ENCODE peak calls at places on chromosomes 4 and X, in five cellular contexts. W is PC-3, E is iPS DF 6.9, P is tibial artery, G is aorta. X is an unnamed sample. For H3K4me1, the result is how much of the 10 kb centered on the place peaks cover.

GRCh38 chr4:122119739-122120138 is 32.4 kb upstream of the BLTP1 start:
- DNase-seq in W (no peak), E (no peak), P (no peak), G (no peak), X (no peak)

GRCh38 chr4:159884989-159885388 is 782.1 kb downstream of the RAPGEF2 start:
- DNase-seq in W (no peak), E (no peak), P (no peak), G (no peak), X (no peak)

GRCh38 chrX:63993936-63994335 is 208.9 kb upstream of the ARHGEF9 start:
- DNase-seq in W (no peak), E (no peak), P (no peak), G (no peak), X (no peak)

GRCh38 chrX:107979534-107979933 is 2.6 kb downstream of the TEX13B start:
- DNase-seq in W (no peak), E (no peak), P (no peak), G (no peak), X (no peak)

GRCh38 chr4:7103599-7104365 is 35.9 kb upstream of the GRPEL1 start:
- DNase-seq in W (no peak), E (no peak), P (peak), G (peak), X (no peak)

GRCh38 chr4:112280657-112281056 is 5.0 kb downstream of the TIFA start:
- DNase-seq in W (no peak), E (no peak), P (no peak), G (no peak), X (no peak)

GRCh38 chr4:138034871-138035270 is 207.3 kb downstream of the SLC7A11 start:
- DNase-seq in W (peak), E (no peak), P (no peak), G (no peak), X (no peak)

GRCh38 chr4:91963489-91963888 is 340.3 kb upstream of the GRID2 start:
- DNase-seq in W (peak), E (no peak), P (no peak), G (no peak), X (no peak)

GRCh38 chrX:74419861-74420193 is 1.5 kb upstream of the SLC16A2 start:
- DNase-seq in W (peak), E (no peak), P (no peak), G (no peak), X (no peak)

GRCh38 chr4:1009647-1010521 is 1.5 kb upstream of the FGFRL1 start:
- DNase-seq in W (peak), E (no peak), P (peak), G (peak), X (peak)

GRCh38 chrX:112779139-112779538 is 61.5 kb downstream of the AMOT start:
- DNase-seq in W (no peak), E (no peak), P (no peak), G (no peak), X (no peak)

DNA sequence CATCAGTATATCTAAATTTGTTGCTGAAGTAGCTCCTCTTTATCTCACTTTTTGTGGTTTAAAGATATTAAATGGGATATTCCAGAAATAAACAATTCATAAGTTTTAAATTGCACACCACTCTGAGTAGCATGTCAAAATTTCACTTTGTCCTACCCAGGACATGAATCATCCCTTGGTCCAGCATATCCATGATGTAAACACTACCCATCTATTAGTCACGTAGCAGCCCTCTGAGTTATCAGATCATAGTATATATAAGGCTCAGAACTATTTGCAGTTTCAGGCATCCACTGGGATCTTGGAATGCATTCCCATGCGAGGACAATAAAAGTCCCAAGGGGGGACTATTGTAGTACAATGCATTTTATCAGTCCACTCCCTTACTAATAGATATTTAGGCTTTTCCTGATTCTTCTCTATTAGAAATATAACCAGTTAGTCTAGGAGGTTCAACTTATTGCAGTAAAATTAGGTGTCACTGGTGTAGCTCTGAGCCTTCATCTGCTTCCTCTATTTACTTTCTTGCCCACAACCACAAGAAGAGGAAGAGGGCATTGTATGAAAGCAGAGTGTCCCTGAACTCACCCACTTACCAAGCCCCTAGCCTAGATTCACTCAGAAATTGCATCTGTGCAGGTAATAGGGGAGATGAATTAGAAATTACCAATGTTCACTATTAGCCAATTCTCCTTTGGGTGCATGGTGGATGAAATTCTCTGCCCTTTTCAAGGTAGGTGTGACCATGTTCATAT is 409.8 kb upstream of the GALNT7 start:
- DNase-seq in W (peak), E (no peak), P (no peak), G (no peak), X (no peak)
- H3K4me3 ChIP-seq in W (no peak), E (no peak), P (no peak), G (no peak), X (no peak)

DNA sequence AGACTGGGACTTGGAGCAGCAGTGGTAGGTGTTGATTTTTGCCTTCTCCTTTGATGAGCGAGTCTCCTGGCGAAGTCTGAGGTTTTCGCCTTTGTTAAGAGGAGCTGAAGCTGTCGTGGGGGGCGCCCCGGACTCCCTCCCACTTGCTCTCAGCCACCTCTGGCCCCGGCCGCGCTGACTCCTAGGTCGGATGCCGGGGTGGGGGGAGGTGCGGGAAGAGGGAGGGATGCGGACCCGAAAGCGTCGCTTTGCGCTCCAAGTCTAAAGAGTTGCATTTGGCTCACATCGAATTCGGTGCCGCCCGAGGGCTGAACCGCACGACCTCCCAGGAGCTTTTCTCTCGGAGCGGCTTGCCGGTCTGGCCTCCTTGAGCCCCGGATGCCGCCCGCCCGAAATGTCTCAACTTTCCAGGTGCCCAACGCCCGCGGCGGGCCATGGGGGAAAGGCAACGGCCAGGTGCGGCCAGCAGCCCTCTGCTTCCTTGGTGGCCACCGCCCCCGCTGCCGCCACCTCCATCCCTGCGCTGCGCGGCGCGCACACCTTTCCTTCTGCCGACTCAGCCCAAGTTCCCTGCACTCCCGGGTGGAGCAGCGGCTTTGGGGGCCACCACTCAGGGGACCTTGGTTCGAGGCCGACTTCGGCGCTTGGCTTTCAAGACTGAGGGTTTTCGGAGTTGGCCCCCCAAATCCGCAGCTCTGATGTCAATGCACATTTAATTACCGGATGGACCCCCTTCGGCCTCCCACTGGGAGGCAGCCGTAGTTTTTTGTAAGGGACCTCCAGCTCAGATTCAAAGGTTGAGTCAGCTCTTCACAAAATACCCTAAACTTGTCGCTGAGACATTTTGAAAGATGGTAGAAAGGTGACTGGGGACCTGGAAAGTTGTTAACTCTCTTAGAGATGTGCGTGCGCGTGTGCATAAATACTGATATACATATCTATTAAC is 977 bp downstream of the AFF2 start:
- DNase-seq in W (no peak), E (no peak), P (no peak), G (peak), X (no peak)
- H3K27ac ChIP-seq in W (no peak), E (no peak), P (no peak), G (no peak), X (no peak)

GRCh38 chrX:44908838-44909237 is 35.9 kb downstream of the KDM6A start:
- DNase-seq in W (no peak), E (no peak), P (no peak), G (no peak), X (no peak)

GRCh38 chrX:44914532-44915198 is 41.7 kb downstream of the KDM6A start:
- DNase-seq in W (no peak), E (no peak), P (no peak), G (no peak), X (no peak)

GRCh38 chrX:44915361-44915868 is 42.4 kb downstream of the KDM6A start:
- DNase-seq in W (no peak), E (no peak), P (no peak), G (no peak), X (no peak)

GRCh38 chrX:44918722-44919121 is 45.7 kb downstream of the KDM6A start:
- DNase-seq in W (peak), E (no peak), P (no peak), G (no peak), X (no peak)

GRCh38 chrX:44913656-44914531 is 40.9 kb downstream of the KDM6A start:
- DNase-seq in W (no peak), E (no peak), P (no peak), G (no peak), X (no peak)
- H3K4me1 ChIP-seq in W (under half), E (under half), P (under half), G (under half), X (under half)

GRCh38 chrX:55582447-55582846 is 40.8 kb upstream of the FOXR2 start:
- DNase-seq in W (no peak), E (no peak), P (no peak), G (no peak), X (no peak)

GRCh38 chrX:55579115-55579514 is 44.1 kb upstream of the FOXR2 start:
- DNase-seq in W (no peak), E (no peak), P (no peak), G (no peak), X (no peak)
- H3K4me3 ChIP-seq in W (no peak), E (no peak), P (no peak), G (no peak), X (no peak)

GRCh38 chrX:103782640-103783039 is 6.0 kb downstream of the PLP1 start:
- DNase-seq in W (no peak), E (no peak), P (no peak), G (no peak), X (no peak)
- H3K27ac ChIP-seq in W (no peak), E (no peak), P (no peak), G (no peak), X (no peak)

DNA sequence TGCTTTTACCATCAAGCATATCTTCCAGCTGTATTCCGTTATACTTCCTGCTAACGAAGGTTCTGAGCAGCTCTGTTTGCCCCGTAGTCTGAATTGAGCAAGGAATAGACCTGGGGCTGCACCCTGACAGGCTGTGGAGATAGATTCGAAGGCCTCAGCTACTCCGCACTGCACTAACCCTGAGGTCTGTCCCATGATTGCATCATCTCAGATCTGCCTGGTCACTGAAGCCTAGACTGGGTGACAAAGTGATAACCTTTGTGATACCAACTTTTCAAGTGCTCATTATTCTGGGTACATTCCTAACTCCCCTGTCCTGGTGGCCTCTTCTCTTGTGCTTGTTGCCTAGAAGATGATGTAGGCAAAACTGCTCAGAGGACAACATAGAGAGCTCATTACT is 29.9 kb upstream of the PGRMC1 start:
- DNase-seq in W (no peak), E (no peak), P (no peak), G (no peak), X (no peak)
- H3K4me1 ChIP-seq in W (under half), E (under half), P (under half), G (under half), X (under half)

GRCh38 chr4:153538408-153539057 is 72.4 kb downstream of the TMEM131L start:
- DNase-seq in W (no peak), E (no peak), P (peak), G (peak), X (no peak)
- H3K4me3 ChIP-seq in W (no peak), E (no peak), P (peak), G (no peak), X (no peak)

DNA sequence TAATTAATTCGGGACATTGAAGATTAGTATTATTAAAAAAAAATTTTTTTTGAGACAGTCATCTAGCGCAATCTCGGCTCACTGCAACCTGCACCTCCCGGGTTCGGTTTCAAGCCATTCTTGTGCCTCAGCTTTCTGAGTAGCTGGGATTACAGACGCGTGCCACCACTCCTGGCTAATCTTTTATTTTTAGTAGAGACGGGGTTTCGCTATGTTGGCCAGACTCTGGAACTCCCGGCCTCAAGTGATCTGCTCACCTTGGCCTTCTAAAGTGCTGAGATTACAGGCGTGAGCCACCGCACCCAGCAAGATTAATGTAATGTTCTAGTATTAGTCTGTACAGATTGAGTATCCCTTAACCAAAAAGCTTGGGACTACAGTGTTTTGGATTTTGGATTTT is 32.7 kb downstream of the REST start:
- DNase-seq in W (no peak), E (no peak), P (no peak), G (no peak), X (no peak)
- H3K27ac ChIP-seq in W (no peak), E (no peak), P (no peak), G (no peak), X (no peak)

GRCh38 chrX:20217906-20218305 is 48.8 kb downstream of the RPS6KA3 start:
- DNase-seq in W (no peak), E (no peak), P (no peak), G (no peak), X (no peak)
- H3K4me1 ChIP-seq in W (under half), E (under half), P (under half), G (under half), X (under half)

X was measured in CD8-positive, alpha-beta memory T cell.